ENCODE peak calls at places on chromosomes 11 and 22, in ten cellular contexts. J is neural crest cell, L is left lung, A is lower lobe of right lung, R is fibroblast of lung, K is body of pancreas, D is breast epithelium, E is tibial artery, W is astrocyte of the cerebellum, M is vagina. Q is an unnamed sample.

GRCh38 chr22:48254311-48254873 is 1491.9 kb downstream of the TBC1D22A start:
- DNase-seq in J (no peak), L (peak), A (no peak), R (no peak), K (no peak), D (no peak), E (no peak), W (no peak), M (no peak), Q (no peak)

GRCh38 chr11:565921-566509 is 5.2 kb downstream of the RASSF7 start:
- DNase-seq in J (no peak), L (no peak), A (no peak), R (no peak), K (no peak), D (no peak), E (no peak), W (no peak), M (no peak), Q (no peak)

GRCh38 chr11:15819679-15820286 is 536.6 kb downstream of the SOX6 start:
- DNase-seq in J (peak), L (peak), A (peak), R (peak), K (peak), D (peak), E (peak), W (no peak), M (no peak), Q (peak)

GRCh38 chr22:44569516-44569915 is 71.5 kb upstream of the RTL6 start:
- DNase-seq in J (no peak), L (peak), A (peak), R (no peak), K (no peak), D (no peak), E (no peak), W (no peak), M (peak), Q (no peak)

GRCh38 chr11:34356918-34357645 is 728 bp downstream of the ABTB2 start:
- DNase-seq in J (peak), L (peak), A (peak), R (peak), K (peak), D (no peak), E (peak), W (no peak), M (no peak), Q (no peak)

GRCh38 chr11:92443109-92443508 is 218.5 kb downstream of the FAT3 start:
- DNase-seq in J (no peak), L (no peak), A (no peak), R (peak), K (no peak), D (no peak), E (no peak), W (no peak), M (no peak), Q (no peak)

GRCh38 chr11:124753624-124754023 is 1.6 kb upstream of the VSIG2 start:
- DNase-seq in J (no peak), L (no peak), A (no peak), R (no peak), K (no peak), D (no peak), E (no peak), W (no peak), M (no peak), Q (no peak)

GRCh38 chr11:35404397-35404775 is 15.0 kb downstream of the SLC1A2 start:
- DNase-seq in J (peak), L (peak), A (peak), R (peak), K (peak), D (no peak), E (no peak), W (no peak), M (peak), Q (no peak)

GRCh38 chr11:123504401-123504800 is 74.3 kb downstream of the GRAMD1B start:
- DNase-seq in J (no peak), L (no peak), A (no peak), R (no peak), K (no peak), D (no peak), E (no peak), W (no peak), M (no peak), Q (no peak)

GRCh38 chr11:3109434-3109833 is 52.2 kb upstream of the CARS1 start:
- DNase-seq in J (no peak), L (no peak), A (no peak), R (no peak), K (no peak), D (peak), E (peak), W (no peak), M (no peak), Q (peak)

GRCh38 chr22:29630180-29630498 is 26.7 kb downstream of the NF2 start:
- DNase-seq in J (no peak), L (no peak), A (no peak), R (no peak), K (no peak), D (no peak), E (no peak), W (no peak), M (no peak), Q (no peak)

GRCh38 chr22:47690166-47690565 is 927.7 kb downstream of the TBC1D22A start:
- DNase-seq in J (no peak), L (no peak), A (no peak), R (no peak), K (no peak), D (no peak), E (no peak), W (no peak), M (peak), Q (no peak)

GRCh38 chr22:39601180-39601535 is 30.6 kb downstream of the CACNA1I start:
- DNase-seq in J (no peak), L (no peak), A (no peak), R (no peak), K (no peak), D (no peak), E (no peak), W (no peak), M (no peak), Q (no peak)

GRCh38 chr11:44728085-44728410 is 1.3 kb downstream of the TSPAN18 start:
- DNase-seq in J (no peak), L (no peak), A (no peak), R (no peak), K (no peak), D (no peak), E (no peak), W (no peak), M (no peak), Q (no peak)

GRCh38 chr11:89487016-89487415 is 4.2 kb downstream of the NOX4 start:
- DNase-seq in J (no peak), L (no peak), A (no peak), R (no peak), K (no peak), D (no peak), E (no peak), W (peak), M (no peak), Q (no peak)

GRCh38 chr11:105609832-105610781 is at the start of gene GRIA4:
- DNase-seq in J (peak), L (no peak), A (peak), R (peak), K (peak), D (no peak), E (peak), W (no peak), M (no peak), Q (no peak)

GRCh38 chr11:18844753-18845367 is 53.3 kb upstream of the PTPN5 start:
- DNase-seq in J (no peak), L (no peak), A (no peak), R (peak), K (no peak), D (no peak), E (no peak), W (no peak), M (no peak), Q (no peak)

GRCh38 chr22:23686416-23687024 is 4.3 kb upstream of the RGL4 start:
- DNase-seq in J (no peak), L (no peak), A (no peak), R (no peak), K (no peak), D (peak), E (no peak), W (no peak), M (no peak), Q (no peak)

GRCh38 chr22:23689414-23689813 is 1.4 kb upstream of the RGL4 start:
- DNase-seq in J (no peak), L (no peak), A (no peak), R (no peak), K (no peak), D (no peak), E (no peak), W (no peak), M (no peak), Q (no peak)

GRCh38 chr22:23690713-23691112 is at the start of gene RGL4:
- DNase-seq in J (no peak), L (no peak), A (no peak), R (no peak), K (no peak), D (no peak), E (no peak), W (no peak), M (no peak), Q (no peak)

GRCh38 chr22:23688121-23688520 is 2.7 kb upstream of the RGL4 start:
- DNase-seq in J (no peak), L (no peak), A (no peak), R (no peak), K (no peak), D (peak), E (no peak), W (no peak), M (no peak), Q (no peak)

GRCh38 chr22:23688571-23688970 is 2.2 kb upstream of the RGL4 start:
- DNase-seq in J (no peak), L (no peak), A (no peak), R (no peak), K (no peak), D (peak), E (no peak), W (no peak), M (no peak), Q (no peak)
- TF ChIP-seq CTCF in J (no peak), L (no peak), A (no peak), R (no peak), K (no peak), D (no peak), E (no peak), W (no peak), M (no peak), Q (no peak)

GRCh38 chr22:17638182-17638431 is 450 bp upstream of the BCL2L13 start:
- DNase-seq in J (no peak), L (no peak), A (no peak), R (no peak), K (no peak), D (no peak), E (peak), W (no peak), M (no peak), Q (no peak)
- TF ChIP-seq CTCF in J (no peak), L (no peak), A (no peak), R (no peak), K (peak), D (no peak), E (no peak), W (peak), M (no peak), Q (no peak)

GRCh38 chr11:66004186-66004585 is 1.9 kb downstream of the BANF1 start:
- DNase-seq in J (no peak), L (no peak), A (no peak), R (no peak), K (no peak), D (no peak), E (no peak), W (no peak), M (no peak), Q (no peak)

GRCh38 chr11:66003291-66003690 is 988 bp downstream of the BANF1 start:
- DNase-seq in J (no peak), L (no peak), A (no peak), R (no peak), K (no peak), D (no peak), E (no peak), W (no peak), M (no peak), Q (no peak)

GRCh38 chr11:66001941-66002647 is at the start of the genes BANF1 and EIF1AD:
- DNase-seq in J (peak), L (peak), A (peak), R (peak), K (peak), D (peak), E (peak), W (peak), M (peak), Q (peak)

GRCh38 chr11:66006134-66006890 is 4.0 kb downstream of the BANF1 start:
- DNase-seq in J (no peak), L (no peak), A (no peak), R (no peak), K (no peak), D (no peak), E (no peak), W (no peak), M (no peak), Q (no peak)

DNA sequence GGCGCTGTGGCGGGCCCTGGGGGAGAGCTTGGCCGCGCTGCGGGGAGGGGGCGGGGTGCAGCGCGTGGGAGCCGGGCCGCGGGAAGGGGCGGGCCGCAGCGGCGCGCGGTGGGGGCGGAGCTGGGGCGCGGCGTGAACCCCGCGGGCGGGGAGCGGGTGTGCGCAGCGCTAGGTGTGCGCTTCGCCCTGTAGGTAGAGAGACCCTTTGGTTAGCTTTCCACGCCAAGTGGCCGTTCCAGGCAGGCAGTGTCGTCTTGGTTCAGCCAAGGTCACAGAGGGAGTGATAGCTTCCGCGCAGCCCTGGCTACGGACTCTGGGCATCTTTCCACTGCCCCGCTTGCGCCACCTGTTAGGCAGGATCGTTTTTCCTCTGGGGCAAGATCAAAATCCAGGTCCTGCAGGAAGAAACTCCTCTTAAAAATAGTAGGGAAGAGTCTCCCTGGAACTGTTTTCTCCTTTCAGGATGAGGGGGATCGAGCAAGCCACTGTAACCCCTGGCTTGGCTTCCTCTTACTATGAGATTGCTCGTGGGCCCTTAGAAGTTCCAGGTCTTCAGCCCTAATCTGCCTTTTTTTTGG is 434 bp downstream of the BANF1 start:
- DNase-seq in J (no peak), L (peak), A (peak), R (peak), K (peak), D (peak), E (peak), W (peak), M (no peak), Q (no peak)
- TF ChIP-seq CTCF in J (no peak), L (no peak), A (no peak), R (peak), K (peak), D (no peak), E (no peak), W (peak), M (no peak), Q (no peak)

GRCh38 chr22:31637375-31637937 is 24.6 kb downstream of the PISD start:
- DNase-seq in J (no peak), L (peak), A (peak), R (no peak), K (no peak), D (no peak), E (peak), W (no peak), M (no peak), Q (peak)
- TF ChIP-seq CTCF in J (no peak), L (no peak), A (no peak), R (no peak), K (no peak), D (no peak), E (no peak), W (no peak), M (no peak), Q (no peak)

GRCh38 chr11:128214263-128214662 is 373.1 kb downstream of the ETS1 start:
- DNase-seq in J (no peak), L (no peak), A (no peak), R (no peak), K (no peak), D (no peak), E (no peak), W (no peak), M (no peak), Q (no peak)
- TF ChIP-seq CTCF in J (no peak), L (no peak), A (no peak), R (no peak), K (no peak), D (no peak), E (no peak), W (no peak), M (no peak), Q (no peak)

DNA sequence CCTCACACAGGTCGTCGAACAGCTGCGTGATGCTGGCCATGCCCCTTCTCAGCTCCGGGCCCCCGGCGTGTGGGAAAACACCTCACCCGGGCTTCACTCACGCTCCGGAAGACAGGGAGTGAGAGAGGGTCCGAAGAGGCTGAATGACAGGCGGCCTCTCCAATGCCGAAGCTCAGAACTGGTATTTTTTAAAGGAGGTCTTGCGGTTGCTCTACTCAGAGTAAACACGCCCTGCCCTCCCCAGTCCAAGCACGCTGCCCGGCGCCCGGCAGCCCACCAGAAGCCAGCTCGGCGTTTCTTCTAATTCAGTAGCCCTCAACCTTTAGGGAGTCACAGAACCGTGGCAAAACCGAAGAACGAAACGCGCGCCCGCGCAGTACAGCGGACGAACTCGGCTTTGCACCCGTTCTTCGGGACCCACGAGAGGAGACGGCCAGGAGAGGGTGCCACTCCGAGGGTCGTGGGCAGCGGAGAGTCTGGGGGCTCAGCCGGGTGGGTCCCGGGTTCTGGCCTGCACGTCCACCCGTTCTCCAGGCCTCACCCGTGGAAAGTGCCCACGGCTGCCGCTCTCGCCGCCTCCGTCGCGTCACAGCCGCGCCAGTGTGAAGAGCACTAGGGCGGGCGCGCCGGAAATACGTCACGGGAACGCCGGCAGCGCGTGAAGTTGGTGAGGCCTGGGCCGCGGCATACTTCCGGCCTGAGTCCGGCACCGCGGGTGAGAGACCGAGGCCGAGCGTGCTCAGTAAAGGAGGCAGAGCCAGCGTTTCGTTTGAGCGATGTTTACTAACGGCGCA is at the start of gene TUBGCP6:
- DNase-seq in J (peak), L (peak), A (peak), R (peak), K (peak), D (peak), E (peak), W (peak), M (peak), Q (peak)
- TF ChIP-seq CTCF in J (peak), L (no peak), A (peak), R (no peak), K (peak), D (no peak), E (peak), W (peak), M (no peak), Q (no peak)